ENCODE peak calls at places on chromosome 13, in seven cellular contexts. One of them, this sample, is unnamed.

GRCh38 chr13:101773062-101773461 is 320.6 kb downstream of the ITGBL1 start:
- DNase-seq in uterus: no peak
- DNase-seq in mucosa of descending colon: no peak
- DNase-seq in neural progenitor cell: no peak
- DNase-seq in gastrocnemius medialis: no peak
- DNase-seq in fibroblast of lung: no peak
- DNase-seq in upper lobe of right lung: no peak
- DNase-seq in this sample: no peak

GRCh38 chr13:97974773-97975172 is 21.3 kb downstream of the IPO5 start:
- DNase-seq in neural progenitor cell: no peak
- DNase-seq in uterus: no peak
- DNase-seq in gastrocnemius medialis: no peak
- DNase-seq in fibroblast of lung: no peak
- DNase-seq in mucosa of descending colon: no peak
- DNase-seq in upper lobe of right lung: no peak
- DNase-seq in this sample: no peak

GRCh38 chr13:109862627-109863026 is 76.2 kb upstream of the IRS2 start:
- DNase-seq in upper lobe of right lung: no peak
- DNase-seq in mucosa of descending colon: no peak
- DNase-seq in neural progenitor cell: no peak
- DNase-seq in uterus: no peak
- DNase-seq in gastrocnemius medialis: no peak
- DNase-seq in fibroblast of lung: peak
- DNase-seq in this sample: no peak

GRCh38 chr13:87889241-87889640 is 218.1 kb downstream of the SLITRK5 start:
- DNase-seq in gastrocnemius medialis: no peak
- DNase-seq in fibroblast of lung: no peak
- DNase-seq in upper lobe of right lung: no peak
- DNase-seq in neural progenitor cell: no peak
- DNase-seq in mucosa of descending colon: no peak
- DNase-seq in uterus: no peak
- DNase-seq in this sample: no peak

GRCh38 chr13:28657784-28658538 is 969 bp upstream of the POMP start:
- DNase-seq in neural progenitor cell: peak
- DNase-seq in fibroblast of lung: peak
- DNase-seq in gastrocnemius medialis: no peak
- DNase-seq in uterus: no peak
- DNase-seq in mucosa of descending colon: no peak
- DNase-seq in upper lobe of right lung: no peak
- DNase-seq in this sample: no peak

GRCh38 chr13:78054152-78054551 is 135.5 kb upstream of the EDNRB start:
- DNase-seq in uterus: no peak
- DNase-seq in neural progenitor cell: no peak
- DNase-seq in mucosa of descending colon: no peak
- DNase-seq in fibroblast of lung: no peak
- DNase-seq in upper lobe of right lung: no peak
- DNase-seq in gastrocnemius medialis: no peak
- DNase-seq in this sample: no peak

GRCh38 chr13:109271991-109272454 is 514.4 kb downstream of the IRS2 start:
- DNase-seq in neural progenitor cell: peak
- DNase-seq in gastrocnemius medialis: no peak
- DNase-seq in uterus: no peak
- DNase-seq in mucosa of descending colon: no peak
- DNase-seq in upper lobe of right lung: no peak
- DNase-seq in fibroblast of lung: peak
- DNase-seq in this sample: no peak

GRCh38 chr13:44710576-44710975 is 134.4 kb upstream of the TSC22D1 start:
- DNase-seq in fibroblast of lung: peak
- DNase-seq in neural progenitor cell: no peak
- DNase-seq in mucosa of descending colon: no peak
- DNase-seq in upper lobe of right lung: no peak
- DNase-seq in gastrocnemius medialis: no peak
- DNase-seq in uterus: no peak
- DNase-seq in this sample: no peak

GRCh38 chr13:66312312-66313087 is 917.6 kb downstream of the PCDH9 start:
- DNase-seq in neural progenitor cell: no peak
- DNase-seq in gastrocnemius medialis: no peak
- DNase-seq in fibroblast of lung: peak
- DNase-seq in uterus: no peak
- DNase-seq in upper lobe of right lung: no peak
- DNase-seq in mucosa of descending colon: peak
- DNase-seq in this sample: no peak

GRCh38 chr13:46202188-46202795 is 9.4 kb upstream of the LRRC63 start:
- DNase-seq in upper lobe of right lung: no peak
- DNase-seq in mucosa of descending colon: no peak
- DNase-seq in uterus: no peak
- DNase-seq in fibroblast of lung: no peak
- DNase-seq in gastrocnemius medialis: no peak
- DNase-seq in neural progenitor cell: no peak
- DNase-seq in this sample: no peak

DNA sequence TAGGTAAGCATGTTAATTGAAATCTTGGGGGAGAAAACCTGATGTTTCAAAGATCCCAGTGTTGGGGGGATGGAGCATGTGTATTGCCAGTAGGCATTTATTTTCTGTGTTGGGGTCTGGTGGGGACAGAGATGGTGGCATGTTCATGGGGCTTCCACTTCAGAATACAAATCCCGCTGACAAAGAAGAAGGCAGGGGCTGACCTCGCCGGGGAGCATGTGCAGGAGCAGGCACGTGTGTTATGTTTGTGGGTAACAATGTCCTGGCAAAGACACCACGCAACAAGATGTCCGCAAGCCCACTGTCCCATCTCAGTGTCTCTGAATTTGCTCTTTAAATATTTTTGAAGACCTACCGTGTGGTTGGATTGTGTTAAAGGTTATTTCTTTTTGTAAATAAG is 164.5 kb downstream of the TEX29 start:
- DNase-seq in upper lobe of right lung: peak
- DNase-seq in mucosa of descending colon: no peak
- DNase-seq in neural progenitor cell: no peak
- DNase-seq in fibroblast of lung: no peak
- DNase-seq in gastrocnemius medialis: no peak
- DNase-seq in uterus: no peak
- DNase-seq in this sample: peak
- H3K4me3 ChIP-seq in upper lobe of right lung: no peak
- H3K4me3 ChIP-seq in mucosa of descending colon: no peak
- H3K4me3 ChIP-seq in neural progenitor cell: no peak
- H3K4me3 ChIP-seq in fibroblast of lung: no peak
- H3K4me3 ChIP-seq in gastrocnemius medialis: no peak
- H3K4me3 ChIP-seq in uterus: no peak
- H3K4me3 ChIP-seq in this sample: no peak

GRCh38 chr13:112712451-112712881 is 22.6 kb downstream of the ATP11A start:
- DNase-seq in uterus: peak
- DNase-seq in fibroblast of lung: no peak
- DNase-seq in mucosa of descending colon: no peak
- DNase-seq in upper lobe of right lung: no peak
- DNase-seq in gastrocnemius medialis: no peak
- DNase-seq in neural progenitor cell: no peak
- DNase-seq in this sample: no peak
- H3K4me3 ChIP-seq in uterus: no peak
- H3K4me3 ChIP-seq in fibroblast of lung: no peak
- H3K4me3 ChIP-seq in mucosa of descending colon: no peak
- H3K4me3 ChIP-seq in upper lobe of right lung: no peak
- H3K4me3 ChIP-seq in gastrocnemius medialis: no peak
- H3K4me3 ChIP-seq in neural progenitor cell: no peak
- H3K4me3 ChIP-seq in this sample: no peak

GRCh38 chr13:40970803-40971202 is 48.3 kb downstream of the ELF1 start:
- DNase-seq in mucosa of descending colon: no peak
- DNase-seq in fibroblast of lung: no peak
- DNase-seq in upper lobe of right lung: no peak
- DNase-seq in gastrocnemius medialis: no peak
- DNase-seq in uterus: no peak
- DNase-seq in neural progenitor cell: no peak
- DNase-seq in this sample: no peak
- H3K4me3 ChIP-seq in mucosa of descending colon: no peak
- H3K4me3 ChIP-seq in fibroblast of lung: no peak
- H3K4me3 ChIP-seq in upper lobe of right lung: no peak
- H3K4me3 ChIP-seq in gastrocnemius medialis: no peak
- H3K4me3 ChIP-seq in uterus: no peak
- H3K4me3 ChIP-seq in neural progenitor cell: no peak
- H3K4me3 ChIP-seq in this sample: no peak

GRCh38 chr13:60328073-60328472 is 68.9 kb upstream of the TDRD3 start:
- DNase-seq in mucosa of descending colon: no peak
- DNase-seq in neural progenitor cell: no peak
- DNase-seq in fibroblast of lung: no peak
- DNase-seq in uterus: no peak
- DNase-seq in upper lobe of right lung: no peak
- DNase-seq in gastrocnemius medialis: no peak
- DNase-seq in this sample: no peak

GRCh38 chr13:60331249-60332012 is 65.6 kb upstream of the TDRD3 start:
- DNase-seq in gastrocnemius medialis: no peak
- DNase-seq in mucosa of descending colon: no peak
- DNase-seq in fibroblast of lung: no peak
- DNase-seq in neural progenitor cell: no peak
- DNase-seq in uterus: no peak
- DNase-seq in upper lobe of right lung: no peak
- DNase-seq in this sample: no peak

GRCh38 chr13:60326273-60326672 is 70.7 kb upstream of the TDRD3 start:
- DNase-seq in fibroblast of lung: no peak
- DNase-seq in neural progenitor cell: no peak
- DNase-seq in gastrocnemius medialis: no peak
- DNase-seq in upper lobe of right lung: no peak
- DNase-seq in mucosa of descending colon: no peak
- DNase-seq in uterus: no peak
- DNase-seq in this sample: no peak

GRCh38 chr13:60329221-60329983 is 67.6 kb upstream of the TDRD3 start:
- DNase-seq in fibroblast of lung: peak
- DNase-seq in mucosa of descending colon: peak
- DNase-seq in upper lobe of right lung: peak
- DNase-seq in neural progenitor cell: peak
- DNase-seq in uterus: no peak
- DNase-seq in gastrocnemius medialis: no peak
- DNase-seq in this sample: no peak

DNA sequence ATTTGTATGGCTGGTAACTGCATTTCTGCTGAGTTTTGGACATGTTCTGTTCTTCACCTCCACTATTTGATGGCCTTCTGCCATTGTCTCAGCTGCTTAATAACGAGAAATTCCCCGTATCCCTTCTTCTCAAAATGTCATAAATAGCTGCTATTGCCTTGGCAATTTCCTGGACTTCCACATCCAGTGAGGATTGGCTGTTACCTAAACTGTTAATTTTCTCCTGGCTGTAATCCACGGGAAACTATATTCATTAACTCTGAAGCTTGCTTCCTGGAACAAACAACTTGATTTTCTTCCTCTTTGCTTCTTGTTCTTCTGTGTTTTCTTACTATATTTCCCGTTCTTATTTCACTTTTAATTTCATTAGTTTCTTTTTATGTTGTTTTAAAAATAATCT is 69.5 kb upstream of the TDRD3 start:
- DNase-seq in uterus: no peak
- DNase-seq in neural progenitor cell: no peak
- DNase-seq in fibroblast of lung: no peak
- DNase-seq in upper lobe of right lung: no peak
- DNase-seq in mucosa of descending colon: peak
- DNase-seq in gastrocnemius medialis: no peak
- DNase-seq in this sample: no peak
- H3K4me3 ChIP-seq in uterus: no peak
- H3K4me3 ChIP-seq in neural progenitor cell: no peak
- H3K4me3 ChIP-seq in fibroblast of lung: no peak
- H3K4me3 ChIP-seq in upper lobe of right lung: no peak
- H3K4me3 ChIP-seq in mucosa of descending colon: no peak
- H3K4me3 ChIP-seq in gastrocnemius medialis: no peak
- H3K4me3 ChIP-seq in this sample: no peak

GRCh38 chr13:22837980-22838615 is 342.7 kb upstream of the SGCG start:
- DNase-seq in uterus: no peak
- DNase-seq in gastrocnemius medialis: no peak
- DNase-seq in neural progenitor cell: no peak
- DNase-seq in fibroblast of lung: no peak
- DNase-seq in upper lobe of right lung: no peak
- DNase-seq in mucosa of descending colon: no peak
- DNase-seq in this sample: no peak
- H3K4me3 ChIP-seq in uterus: no peak
- H3K4me3 ChIP-seq in gastrocnemius medialis: peak
- H3K4me3 ChIP-seq in neural progenitor cell: no peak
- H3K4me3 ChIP-seq in fibroblast of lung: peak
- H3K4me3 ChIP-seq in upper lobe of right lung: peak
- H3K4me3 ChIP-seq in mucosa of descending colon: no peak
- H3K4me3 ChIP-seq in this sample: no peak

GRCh38 chr13:107866007-107866665 is 349.2 kb downstream of the LIG4 start:
- DNase-seq in gastrocnemius medialis: no peak
- DNase-seq in neural progenitor cell: peak
- DNase-seq in uterus: no peak
- DNase-seq in upper lobe of right lung: peak
- DNase-seq in fibroblast of lung: peak
- DNase-seq in mucosa of descending colon: no peak
- DNase-seq in this sample: no peak
- H3K4me3 ChIP-seq in gastrocnemius medialis: peak
- H3K4me3 ChIP-seq in neural progenitor cell: peak
- H3K4me3 ChIP-seq in uterus: peak
- H3K4me3 ChIP-seq in upper lobe of right lung: peak
- H3K4me3 ChIP-seq in fibroblast of lung: peak
- H3K4me3 ChIP-seq in mucosa of descending colon: no peak
- H3K4me3 ChIP-seq in this sample: no peak

GRCh38 chr13:40194204-40194806 is 472.1 kb downstream of the FOXO1 start:
- DNase-seq in gastrocnemius medialis: no peak
- DNase-seq in neural progenitor cell: no peak
- DNase-seq in mucosa of descending colon: no peak
- DNase-seq in fibroblast of lung: peak
- DNase-seq in uterus: peak
- DNase-seq in upper lobe of right lung: no peak
- DNase-seq in this sample: no peak
- H3K4me3 ChIP-seq in gastrocnemius medialis: peak
- H3K4me3 ChIP-seq in neural progenitor cell: no peak
- H3K4me3 ChIP-seq in mucosa of descending colon: no peak
- H3K4me3 ChIP-seq in fibroblast of lung: no peak
- H3K4me3 ChIP-seq in uterus: no peak
- H3K4me3 ChIP-seq in upper lobe of right lung: no peak
- H3K4me3 ChIP-seq in this sample: no peak

GRCh38 chr13:41017153-41017552 is 2.0 kb downstream of the ELF1 start:
- DNase-seq in gastrocnemius medialis: peak
- DNase-seq in neural progenitor cell: no peak
- DNase-seq in upper lobe of right lung: no peak
- DNase-seq in fibroblast of lung: no peak
- DNase-seq in mucosa of descending colon: peak
- DNase-seq in uterus: no peak
- DNase-seq in this sample: no peak
- H3K4me3 ChIP-seq in gastrocnemius medialis: no peak
- H3K4me3 ChIP-seq in neural progenitor cell: no peak
- H3K4me3 ChIP-seq in upper lobe of right lung: peak
- H3K4me3 ChIP-seq in fibroblast of lung: no peak
- H3K4me3 ChIP-seq in mucosa of descending colon: no peak
- H3K4me3 ChIP-seq in uterus: no peak
- H3K4me3 ChIP-seq in this sample: no peak

DNA sequence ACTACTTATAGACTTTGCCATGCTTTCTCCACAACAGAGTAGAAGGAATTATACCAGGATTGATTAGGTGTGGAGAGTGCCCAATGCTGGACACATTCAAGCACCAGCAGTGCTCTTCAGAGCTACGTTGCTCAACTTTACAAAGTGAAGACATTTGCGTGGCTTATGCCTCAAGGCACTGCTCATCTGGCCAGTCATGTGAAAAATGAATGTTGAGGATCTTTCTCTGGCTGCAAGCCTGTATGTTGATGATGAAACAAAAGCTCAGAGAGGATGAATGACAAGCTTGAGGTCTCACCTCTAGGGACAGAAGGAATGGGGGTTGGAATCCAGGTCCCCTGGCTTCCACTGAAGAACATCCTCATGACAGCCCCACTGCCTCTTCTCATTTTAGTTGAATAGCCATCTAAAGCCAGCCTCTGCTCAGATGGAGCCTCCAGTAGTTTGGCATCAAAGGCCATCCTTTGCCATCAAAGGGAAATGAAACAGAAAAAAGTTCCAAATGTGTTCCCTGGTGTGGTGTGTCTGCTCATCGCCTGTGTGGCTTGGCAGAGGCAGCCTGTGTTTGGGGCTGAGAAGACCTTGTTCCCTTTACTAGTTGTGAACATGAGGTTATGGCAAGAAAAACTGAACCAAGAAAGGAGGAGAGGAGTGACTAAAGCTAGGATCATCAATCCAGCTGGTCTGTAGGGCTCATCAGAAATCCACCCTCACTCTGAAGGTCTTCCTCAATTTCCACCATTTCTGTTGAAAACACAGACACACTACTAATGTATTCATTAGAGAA is 114.0 kb upstream of the KL start:
- DNase-seq in uterus: no peak
- DNase-seq in mucosa of descending colon: no peak
- DNase-seq in gastrocnemius medialis: peak
- DNase-seq in neural progenitor cell: no peak
- DNase-seq in upper lobe of right lung: no peak
- DNase-seq in fibroblast of lung: peak
- DNase-seq in this sample: no peak
- H3K4me3 ChIP-seq in uterus: no peak
- H3K4me3 ChIP-seq in mucosa of descending colon: no peak
- H3K4me3 ChIP-seq in gastrocnemius medialis: peak
- H3K4me3 ChIP-seq in neural progenitor cell: no peak
- H3K4me3 ChIP-seq in upper lobe of right lung: no peak
- H3K4me3 ChIP-seq in fibroblast of lung: no peak
- H3K4me3 ChIP-seq in this sample: no peak

This sample was measured in aorta.